ENCODE peak calls at places on chromosomes 5 and 9, in seven cellular contexts. One of them, this sample, is unnamed.

GRCh38 chr9:131280660-131281059 is 4.3 kb upstream of the FAM78A start:
- DNase-seq in GM13977: no peak
- DNase-seq in AML-193: no peak
- DNase-seq in AG04450: no peak
- DNase-seq in NCI-H510A treated with DMSO at 0.1 percent for 48 hours: no peak
- DNase-seq in type B pancreatic cell: no peak
- DNase-seq in mesendoderm: no peak
- DNase-seq in this sample: no peak

GRCh38 chr5:1019001-1019651 is 10.5 kb downstream of the NKD2 start:
- DNase-seq in GM13977: no peak
- DNase-seq in AML-193: no peak
- DNase-seq in AG04450: no peak
- DNase-seq in NCI-H510A treated with DMSO at 0.1 percent for 48 hours: no peak
- DNase-seq in type B pancreatic cell: no peak
- DNase-seq in mesendoderm: no peak
- DNase-seq in this sample: no peak

GRCh38 chr5:141094481-141095262 is at the start of gene PCDHB2:
- DNase-seq in GM13977: no peak
- DNase-seq in AML-193: no peak
- DNase-seq in AG04450: no peak
- DNase-seq in NCI-H510A treated with DMSO at 0.1 percent for 48 hours: peak; percentile 42
- DNase-seq in type B pancreatic cell: no peak
- DNase-seq in mesendoderm: peak; percentile 97
- DNase-seq in this sample: peak; percentile 12

GRCh38 chr5:135034963-135035677 is 1.1 kb upstream of the PITX1 start:
- DNase-seq in GM13977: no peak
- DNase-seq in AML-193: no peak
- DNase-seq in AG04450: no peak
- DNase-seq in NCI-H510A treated with DMSO at 0.1 percent for 48 hours: no peak
- DNase-seq in type B pancreatic cell: no peak
- DNase-seq in mesendoderm: no peak
- DNase-seq in this sample: no peak

GRCh38 chr5:134577022-134577795 is 51.7 kb downstream of the JADE2 start:
- DNase-seq in GM13977: no peak
- DNase-seq in AML-193: no peak
- DNase-seq in AG04450: no peak
- DNase-seq in NCI-H510A treated with DMSO at 0.1 percent for 48 hours: no peak
- DNase-seq in type B pancreatic cell: no peak
- DNase-seq in mesendoderm: peak; percentile 60
- DNase-seq in this sample: no peak

GRCh38 chr5:72955143-72955767 is 586 bp upstream of the FCHO2 start:
- DNase-seq in GM13977: no peak
- DNase-seq in AML-193: no peak
- DNase-seq in AG04450: no peak
- DNase-seq in NCI-H510A treated with DMSO at 0.1 percent for 48 hours: no peak
- DNase-seq in type B pancreatic cell: no peak
- DNase-seq in mesendoderm: peak; percentile 74
- DNase-seq in this sample: no peak

GRCh38 chr9:123724211-123724831 is 205.6 kb downstream of the DENND1A start:
- DNase-seq in GM13977: no peak
- DNase-seq in AML-193: peak; percentile 35
- DNase-seq in AG04450: no peak
- DNase-seq in NCI-H510A treated with DMSO at 0.1 percent for 48 hours: no peak
- DNase-seq in type B pancreatic cell: no peak
- DNase-seq in mesendoderm: peak; percentile 49
- DNase-seq in this sample: no peak

GRCh38 chr9:10232352-10232930 is 380.4 kb downstream of the PTPRD start:
- DNase-seq in GM13977: no peak
- DNase-seq in AML-193: no peak
- DNase-seq in AG04450: no peak
- DNase-seq in NCI-H510A treated with DMSO at 0.1 percent for 48 hours: no peak
- DNase-seq in type B pancreatic cell: no peak
- DNase-seq in mesendoderm: peak; percentile 11
- DNase-seq in this sample: no peak

GRCh38 chr9:79877943-79878612 is 306.3 kb downstream of the TLE4 start:
- DNase-seq in GM13977: no peak
- DNase-seq in AML-193: peak; percentile 29
- DNase-seq in AG04450: no peak
- DNase-seq in NCI-H510A treated with DMSO at 0.1 percent for 48 hours: no peak
- DNase-seq in type B pancreatic cell: no peak
- DNase-seq in mesendoderm: no peak
- DNase-seq in this sample: no peak

GRCh38 chr5:77444356-77444755 is 47.8 kb downstream of the WDR41 start:
- DNase-seq in GM13977: no peak
- DNase-seq in AML-193: no peak
- DNase-seq in AG04450: no peak
- DNase-seq in NCI-H510A treated with DMSO at 0.1 percent for 48 hours: no peak
- DNase-seq in type B pancreatic cell: no peak
- DNase-seq in mesendoderm: no peak
- DNase-seq in this sample: peak; percentile 16

GRCh38 chr9:113564804-113565237 is 101.3 kb downstream of the RGS3 start:
- DNase-seq in GM13977: no peak
- DNase-seq in AML-193: no peak
- DNase-seq in AG04450: no peak
- DNase-seq in NCI-H510A treated with DMSO at 0.1 percent for 48 hours: peak; percentile 47
- DNase-seq in type B pancreatic cell: no peak
- DNase-seq in mesendoderm: peak; percentile 80
- DNase-seq in this sample: peak; percentile 62

GRCh38 chr5:53170748-53171349 is 61.3 kb upstream of the MOCS2 start:
- DNase-seq in GM13977: peak; percentile 28
- DNase-seq in AML-193: peak; percentile 24
- DNase-seq in AG04450: no peak
- DNase-seq in NCI-H510A treated with DMSO at 0.1 percent for 48 hours: peak; percentile 13
- DNase-seq in type B pancreatic cell: no peak
- DNase-seq in mesendoderm: peak; percentile 44
- DNase-seq in this sample: no peak

GRCh38 chr9:130182090-130182909 is 10.1 kb downstream of the NCS1 start:
- DNase-seq in GM13977: no peak
- DNase-seq in AML-193: no peak
- DNase-seq in AG04450: no peak
- DNase-seq in NCI-H510A treated with DMSO at 0.1 percent for 48 hours: no peak
- DNase-seq in type B pancreatic cell: peak; percentile 63
- DNase-seq in mesendoderm: peak; percentile 37
- DNase-seq in this sample: no peak

GRCh38 chr5:168883253-168883880 is 304.2 kb upstream of the PANK3 start:
- DNase-seq in GM13977: no peak
- DNase-seq in AML-193: no peak
- DNase-seq in AG04450: no peak
- DNase-seq in NCI-H510A treated with DMSO at 0.1 percent for 48 hours: no peak
- DNase-seq in type B pancreatic cell: no peak
- DNase-seq in mesendoderm: peak; percentile 66
- DNase-seq in this sample: no peak

GRCh38 chr5:131635755-131636479 is 888 bp upstream of the RAPGEF6 start:
- DNase-seq in GM13977: no peak
- DNase-seq in AML-193: no peak
- DNase-seq in AG04450: no peak
- DNase-seq in NCI-H510A treated with DMSO at 0.1 percent for 48 hours: peak; percentile 72
- DNase-seq in type B pancreatic cell: no peak
- DNase-seq in mesendoderm: no peak
- DNase-seq in this sample: no peak

GRCh38 chr5:149799119-149799623 is 69.1 kb downstream of the PPARGC1B start:
- DNase-seq in GM13977: no peak
- DNase-seq in AML-193: no peak
- DNase-seq in AG04450: peak; percentile 44
- DNase-seq in NCI-H510A treated with DMSO at 0.1 percent for 48 hours: peak; percentile 74
- DNase-seq in type B pancreatic cell: no peak
- DNase-seq in mesendoderm: no peak
- DNase-seq in this sample: peak; percentile 19

GRCh38 chr9:26175264-26175663 is 497.0 kb upstream of the TUSC1 start:
- DNase-seq in GM13977: no peak
- DNase-seq in AML-193: no peak
- DNase-seq in AG04450: no peak
- DNase-seq in NCI-H510A treated with DMSO at 0.1 percent for 48 hours: no peak
- DNase-seq in type B pancreatic cell: no peak
- DNase-seq in mesendoderm: peak; percentile 2
- DNase-seq in this sample: peak; percentile 40

GRCh38 chr9:92639124-92639523 is 30.8 kb downstream of the IPPK start:
- DNase-seq in GM13977: no peak
- DNase-seq in AML-193: no peak
- DNase-seq in AG04450: no peak
- DNase-seq in NCI-H510A treated with DMSO at 0.1 percent for 48 hours: no peak
- DNase-seq in type B pancreatic cell: peak; percentile 27
- DNase-seq in mesendoderm: no peak
- DNase-seq in this sample: no peak

GRCh38 chr5:157955541-157956172 is 96.7 kb upstream of the CLINT1 start:
- DNase-seq in GM13977: no peak
- DNase-seq in AML-193: no peak
- DNase-seq in AG04450: no peak
- DNase-seq in NCI-H510A treated with DMSO at 0.1 percent for 48 hours: no peak
- DNase-seq in type B pancreatic cell: no peak
- DNase-seq in mesendoderm: no peak
- DNase-seq in this sample: no peak

GRCh38 chr5:132684496-132684895 is 10.7 kb downstream of the IL4 start:
- DNase-seq in GM13977: no peak
- DNase-seq in AML-193: no peak
- DNase-seq in AG04450: no peak
- DNase-seq in NCI-H510A treated with DMSO at 0.1 percent for 48 hours: no peak
- DNase-seq in type B pancreatic cell: no peak
- DNase-seq in mesendoderm: no peak
- DNase-seq in this sample: no peak